ENCODE peak calls at places on chromosome 21, in seven cellular contexts. Z is stomach, F is foreskin keratinocyte, S is AG04450, H is bronchial epithelial cell, M is IMR-90, I is nephron progenitor cell. G is an unnamed sample.

GRCh38 chr21:32545948-32546441 is 39.3 kb downstream of the TCP10L start:
- DNase-seq in Z (no peak), F (no peak), S (no peak), H (peak), M (peak), I (no peak), G (no peak)

GRCh38 chr21:33640697-33641338 is 723 bp downstream of the CRYZL1 start:
- DNase-seq in Z (no peak), F (no peak), S (no peak), H (peak), M (peak), I (no peak), G (no peak)

GRCh38 chr21:26167593-26167992 is 3.0 kb downstream of the APP start:
- DNase-seq in Z (no peak), F (no peak), S (no peak), H (no peak), M (no peak), I (no peak), G (no peak)

GRCh38 chr21:17387030-17387617 is 125.7 kb upstream of the CXADR start:
- DNase-seq in Z (peak), F (no peak), S (peak), H (peak), M (peak), I (peak), G (peak)

GRCh38 chr21:39633770-39634181 is 21.0 kb downstream of the B3GALT5 start:
- DNase-seq in Z (no peak), F (peak), S (peak), H (peak), M (peak), I (no peak), G (peak)

GRCh38 chr21:16058896-16059295 is 329.1 kb downstream of the USP25 start:
- DNase-seq in Z (no peak), F (no peak), S (no peak), H (no peak), M (no peak), I (no peak), G (no peak)

GRCh38 chr21:31855180-31855579 is 17.6 kb upstream of the HUNK start:
- DNase-seq in Z (no peak), F (no peak), S (no peak), H (no peak), M (no peak), I (no peak), G (no peak)

GRCh38 chr21:16078382-16078781 is 348.6 kb downstream of the USP25 start:
- DNase-seq in Z (no peak), F (no peak), S (no peak), H (no peak), M (no peak), I (no peak), G (no peak)

GRCh38 chr21:33761104-33762036 is 119.1 kb downstream of the ITSN1 start:
- DNase-seq in Z (no peak), F (peak), S (peak), H (peak), M (peak), I (no peak), G (peak)

GRCh38 chr21:41865002-41865777 is 14.0 kb downstream of the PRDM15 start:
- DNase-seq in Z (no peak), F (no peak), S (no peak), H (no peak), M (no peak), I (no peak), G (no peak)

GRCh38 chr21:42777757-42778344 is 101.5 kb downstream of the WDR4 start:
- DNase-seq in Z (no peak), F (no peak), S (no peak), H (no peak), M (no peak), I (no peak), G (no peak)

GRCh38 chr21:24552491-24552890 is 1054.8 kb downstream of the MRPL39 start:
- DNase-seq in Z (no peak), F (no peak), S (no peak), H (no peak), M (no peak), I (no peak), G (no peak)

GRCh38 chr21:21165063-21165645 is 166.9 kb downstream of the NCAM2 start:
- DNase-seq in Z (no peak), F (no peak), S (peak), H (no peak), M (peak), I (no peak), G (peak)

GRCh38 chr21:39385299-39386145 is 36.6 kb upstream of the HMGN1 start:
- DNase-seq in Z (peak), F (no peak), S (peak), H (peak), M (peak), I (no peak), G (peak)

GRCh38 chr21:35428927-35429326 is 379.8 kb upstream of the RUNX1 start:
- DNase-seq in Z (no peak), F (no peak), S (no peak), H (no peak), M (no peak), I (no peak), G (no peak)

GRCh38 chr21:36188081-36188681 is 31.6 kb downstream of the DOP1B start:
- DNase-seq in Z (peak), F (no peak), S (no peak), H (peak), M (no peak), I (no peak), G (no peak)

GRCh38 chr21:16213518-16213917 is 483.7 kb downstream of the USP25 start:
- DNase-seq in Z (no peak), F (no peak), S (no peak), H (no peak), M (no peak), I (no peak), G (no peak)

GRCh38 chr21:39430457-39430856 is 15.1 kb downstream of the LCA5L start:
- DNase-seq in Z (no peak), F (no peak), S (no peak), H (no peak), M (no peak), I (no peak), G (no peak)

GRCh38 chr21:38859852-38860251 is 54.1 kb downstream of the ETS2 start:
- DNase-seq in Z (no peak), F (peak), S (no peak), H (peak), M (peak), I (no peak), G (no peak)

GRCh38 chr21:19322360-19322759 is 918.8 kb upstream of the TMPRSS15 start:
- DNase-seq in Z (no peak), F (no peak), S (no peak), H (no peak), M (no peak), I (no peak), G (no peak)

GRCh38 chr21:46254208-46254975 is 25.8 kb upstream of the LSS start:
- DNase-seq in Z (no peak), F (no peak), S (no peak), H (no peak), M (no peak), I (no peak), G (no peak)

GRCh38 chr21:26554365-26554764 is 18.7 kb downstream of the CYYR1 start:
- DNase-seq in Z (no peak), F (no peak), S (no peak), H (no peak), M (no peak), I (no peak), G (no peak)

GRCh38 chr21:45723049-45723958 is 79.8 kb downstream of the PCBP3 start:
- DNase-seq in Z (no peak), F (no peak), S (no peak), H (no peak), M (no peak), I (no peak), G (no peak)

GRCh38 chr21:38680401-38680800 is 125.3 kb upstream of the ETS2 start:
- DNase-seq in Z (no peak), F (no peak), S (no peak), H (no peak), M (no peak), I (no peak), G (no peak)

GRCh38 chr21:36547464-36547863 is 67.5 kb upstream of the CLDN14 start:
- DNase-seq in Z (no peak), F (no peak), S (no peak), H (no peak), M (no peak), I (no peak), G (no peak)

GRCh38 chr21:15034126-15034848 is 30.5 kb downstream of the NRIP1 start:
- DNase-seq in Z (no peak), F (no peak), S (no peak), H (no peak), M (peak), I (no peak), G (no peak)

GRCh38 chr21:15036189-15036588 is 28.6 kb downstream of the NRIP1 start:
- DNase-seq in Z (no peak), F (no peak), S (no peak), H (no peak), M (no peak), I (no peak), G (no peak)

GRCh38 chr21:15037894-15038293 is 26.9 kb downstream of the NRIP1 start:
- DNase-seq in Z (no peak), F (no peak), S (no peak), H (no peak), M (no peak), I (no peak), G (no peak)

GRCh38 chr21:15039607-15040299 is 25.0 kb downstream of the NRIP1 start:
- DNase-seq in Z (no peak), F (no peak), S (no peak), H (no peak), M (no peak), I (no peak), G (no peak)

GRCh38 chr21:15037095-15037730 is 27.6 kb downstream of the NRIP1 start:
- DNase-seq in Z (no peak), F (no peak), S (no peak), H (no peak), M (no peak), I (no peak), G (no peak)
- TF ChIP-seq CTCF in Z (no peak), F (no peak), S (no peak), H (no peak), M (no peak), I (no peak), G (no peak)

GRCh38 chr21:44066116-44066515 is 41.1 kb upstream of the PWP2 start:
- DNase-seq in Z (no peak), F (no peak), S (no peak), H (no peak), M (no peak), I (no peak), G (no peak)

GRCh38 chr21:44070391-44070790 is 36.8 kb upstream of the PWP2 start:
- DNase-seq in Z (no peak), F (no peak), S (no peak), H (no peak), M (no peak), I (no peak), G (no peak)

GRCh38 chr21:44064852-44065403 is 42.3 kb upstream of the PWP2 start:
- DNase-seq in Z (no peak), F (no peak), S (no peak), H (no peak), M (no peak), I (no peak), G (no peak)

GRCh38 chr21:44065428-44065827 is 41.8 kb upstream of the PWP2 start:
- DNase-seq in Z (peak), F (no peak), S (no peak), H (peak), M (peak), I (no peak), G (peak)

DNA sequence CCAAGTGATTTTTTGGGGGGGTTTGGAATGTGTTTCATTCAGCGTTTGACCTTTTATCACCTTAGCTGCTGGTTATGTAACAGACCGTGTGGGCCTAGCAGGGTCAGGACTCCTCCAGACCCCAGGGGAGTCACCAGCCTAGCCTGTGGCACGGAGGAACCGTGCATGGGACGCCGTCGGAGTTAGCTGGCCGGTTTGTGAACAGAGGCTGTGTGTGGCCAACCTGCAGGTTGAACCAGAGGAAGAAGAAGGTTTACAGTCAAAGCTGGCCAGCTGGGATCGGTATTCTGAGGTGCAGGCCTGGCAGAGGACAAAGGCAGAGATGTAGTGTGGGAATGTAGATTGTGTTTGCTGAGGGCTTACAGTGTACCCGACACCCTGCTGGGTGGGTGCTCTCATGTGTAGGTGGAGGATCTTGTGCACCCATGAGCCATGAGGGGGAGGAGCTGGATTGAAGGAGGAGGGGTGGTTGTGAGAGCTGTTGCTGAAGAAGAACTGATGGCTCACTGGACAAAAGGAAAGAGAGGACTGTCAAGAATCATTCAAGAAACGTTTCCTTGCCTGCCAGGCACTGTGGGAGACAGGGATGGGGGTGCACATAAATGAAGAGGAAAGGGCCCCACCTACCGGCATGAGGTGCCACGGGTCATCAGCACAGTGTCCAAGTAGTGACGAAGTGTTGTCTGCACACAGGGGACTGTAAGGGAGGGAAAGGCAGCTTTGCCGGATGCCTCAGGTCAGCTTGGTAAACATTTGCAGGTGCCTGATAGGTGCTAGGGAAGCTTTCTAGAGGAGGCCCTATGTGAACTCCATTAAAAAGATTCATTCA is 40.0 kb upstream of the PWP2 start:
- DNase-seq in Z (no peak), F (no peak), S (no peak), H (no peak), M (no peak), I (no peak), G (no peak)
- TF ChIP-seq CTCF in Z (no peak), F (no peak), S (no peak), H (peak), M (no peak), I (no peak), G (no peak)

GRCh38 chr21:28336299-28336698 is 656.4 kb downstream of the LTN1 start:
- DNase-seq in Z (peak), F (peak), S (peak), H (peak), M (peak), I (no peak), G (peak)
- TF ChIP-seq CTCF in Z (peak), F (peak), S (peak), H (peak), M (peak), I (no peak), G (peak)

GRCh38 chr21:44639331-44639655 is 2.1 kb downstream of the KRTAP10-10 start:
- DNase-seq in Z (peak), F (no peak), S (no peak), H (no peak), M (no peak), I (no peak), G (no peak)
- TF ChIP-seq CTCF in Z (no peak), F (no peak), S (no peak), H (no peak), M (no peak), I (no peak), G (no peak)

G was measured in brain microvascular endothelial cell.